ENCODE peak calls at places on chromosome 20, in ten cellular contexts. A, S, I, H, P, F, K, X, B and C are unnamed samples.

GRCh38 chr20:44153636-44154043 is 33.3 kb downstream of the JPH2 start:
- DNase-seq in A (no peak), S (peak; percentile 52), I (no peak), H (no peak), P (no peak), F (peak; percentile 76), K (no peak), X (peak; percentile 80), B (no peak), C (no peak)

GRCh38 chr20:47479506-47479905 is 22.2 kb upstream of the NCOA3 start:
- DNase-seq in A (no peak), S (no peak), I (no peak), H (no peak), P (no peak), F (no peak), K (no peak), X (no peak), B (no peak), C (no peak)

GRCh38 chr20:53829086-53829703 is 235.6 kb upstream of the ZNF217 start:
- DNase-seq in A (no peak), S (peak; percentile 94), I (no peak), H (peak; percentile 42), P (no peak), F (peak; percentile 47), K (peak; percentile 77), X (peak; percentile 97), B (no peak), C (no peak)

GRCh38 chr20:48156951-48157700 is 371.8 kb upstream of the SULF2 start:
- DNase-seq in A (no peak), S (no peak), I (no peak), H (no peak), P (no peak), F (no peak), K (no peak), X (no peak), B (no peak), C (no peak)

GRCh38 chr20:39310363-39311037 is 348.4 kb downstream of the DHX35 start:
- DNase-seq in A (no peak), S (no peak), I (no peak), H (no peak), P (no peak), F (no peak), K (no peak), X (no peak), B (no peak), C (no peak)

GRCh38 chr20:62797671-62798532 is 1.6 kb downstream of the MRGBP start:
- DNase-seq in A (no peak), S (no peak), I (peak; percentile 85), H (no peak), P (no peak), F (no peak), K (no peak), X (no peak), B (no peak), C (no peak)

GRCh38 chr20:10342152-10342551 is 91.9 kb downstream of the MKKS start:
- DNase-seq in A (no peak), S (no peak), I (no peak), H (no peak), P (no peak), F (no peak), K (no peak), X (no peak), B (no peak), C (no peak)

GRCh38 chr20:34129518-34130162 is 17.6 kb upstream of the EIF2S2 start:
- DNase-seq in A (peak; percentile 60), S (peak; percentile 83), I (peak; percentile 49), H (peak; percentile 51), P (peak; percentile 37), F (peak; percentile 65), K (peak; percentile 60), X (peak; percentile 57), B (no peak), C (peak; percentile 37)

GRCh38 chr20:52433326-52434040 is 241.9 kb upstream of the ZFP64 start:
- DNase-seq in A (no peak), S (no peak), I (no peak), H (no peak), P (no peak), F (no peak), K (no peak), X (no peak), B (no peak), C (no peak)

GRCh38 chr20:24769878-24770627 is 179.0 kb upstream of the CST7 start:
- DNase-seq in A (no peak), S (no peak), I (no peak), H (no peak), P (no peak), F (no peak), K (no peak), X (no peak), B (no peak), C (no peak)

GRCh38 chr20:9022361-9022760 is 46.5 kb upstream of the PLCB4 start:
- DNase-seq in A (no peak), S (no peak), I (no peak), H (no peak), P (no peak), F (no peak), K (no peak), X (no peak), B (no peak), C (no peak)

GRCh38 chr20:9508696-9509178 is 5.7 kb upstream of the LAMP5 start:
- DNase-seq in A (no peak), S (no peak), I (no peak), H (no peak), P (no peak), F (no peak), K (no peak), X (no peak), B (no peak), C (no peak)

GRCh38 chr20:4794846-4795245 is 73.1 kb downstream of the PRND start:
- DNase-seq in A (no peak), S (no peak), I (no peak), H (peak; percentile 54), P (no peak), F (no peak), K (no peak), X (peak; percentile 9), B (no peak), C (no peak)

GRCh38 chr20:56417911-56418310 is 5.9 kb downstream of the CASS4 start:
- DNase-seq in A (peak; percentile 30), S (no peak), I (no peak), H (no peak), P (no peak), F (no peak), K (no peak), X (peak; percentile 53), B (no peak), C (no peak)

GRCh38 chr20:597560-597959 is 12.5 kb downstream of the TCF15 start:
- DNase-seq in A (no peak), S (no peak), I (no peak), H (no peak), P (no peak), F (no peak), K (no peak), X (no peak), B (no peak), C (no peak)

GRCh38 chr20:38458314-38458713 is 14.3 kb upstream of the RALGAPB start:
- DNase-seq in A (no peak), S (no peak), I (no peak), H (no peak), P (no peak), F (no peak), K (no peak), X (no peak), B (no peak), C (no peak)

GRCh38 chr20:31693987-31694661 is 28.5 kb downstream of the BCL2L1 start:
- DNase-seq in A (no peak), S (no peak), I (no peak), H (no peak), P (no peak), F (no peak), K (no peak), X (no peak), B (no peak), C (no peak)

GRCh38 chr20:33933469-33933909 is 60.2 kb upstream of the RALY start:
- DNase-seq in A (peak; percentile 68), S (peak; percentile 81), I (peak; percentile 63), H (peak; percentile 55), P (peak; percentile 54), F (peak; percentile 27), K (peak; percentile 23), X (no peak), B (no peak), C (peak; percentile 65)

GRCh38 chr20:22496817-22497216 is 87.6 kb downstream of the FOXA2 start:
- DNase-seq in A (no peak), S (no peak), I (no peak), H (no peak), P (no peak), F (no peak), K (no peak), X (no peak), B (no peak), C (no peak)
- TF ChIP-seq CTCF in A (no peak), S (no peak), I (no peak), H (no peak), P (no peak), F (no peak), K (no peak), X (no peak), B (no peak), C (no peak)

DNA sequence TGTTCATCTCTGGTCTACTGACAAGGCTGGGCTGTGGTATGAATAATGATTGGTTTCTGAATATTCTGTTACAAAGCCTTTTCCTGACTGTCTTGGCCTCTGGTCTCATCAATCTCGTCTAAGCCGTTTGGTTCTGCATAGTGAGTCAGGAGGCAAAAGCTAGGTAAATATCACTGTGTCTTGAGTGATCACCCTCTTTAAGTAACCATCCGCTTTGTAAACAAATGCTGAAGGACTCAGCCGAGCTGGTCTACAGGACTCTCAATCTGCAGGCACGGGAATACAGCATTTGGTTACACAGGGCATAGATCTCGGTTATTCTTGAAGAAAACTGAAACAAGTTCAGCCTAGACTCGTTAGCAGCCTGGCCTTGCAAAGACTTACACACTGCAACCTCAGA is 511.9 kb downstream of the KIF16B start:
- DNase-seq in A (no peak), S (no peak), I (no peak), H (no peak), P (no peak), F (no peak), K (no peak), X (peak; percentile 1), B (no peak), C (no peak)
- H3K4me1 ChIP-seq in A (no peaks in the 10 kb centered on the region), S (peaks cover 23% of the 10 kb centered on the region), I (no peaks in the 10 kb centered on the region), H (peaks cover 24% of the 10 kb centered on the region), P (no peaks in the 10 kb centered on the region), F (no peaks in the 10 kb centered on the region), K (no peaks in the 10 kb centered on the region), X (no peaks in the 10 kb centered on the region), B (no peaks in the 10 kb centered on the region), C (peaks cover 13% of the 10 kb centered on the region)

DNA sequence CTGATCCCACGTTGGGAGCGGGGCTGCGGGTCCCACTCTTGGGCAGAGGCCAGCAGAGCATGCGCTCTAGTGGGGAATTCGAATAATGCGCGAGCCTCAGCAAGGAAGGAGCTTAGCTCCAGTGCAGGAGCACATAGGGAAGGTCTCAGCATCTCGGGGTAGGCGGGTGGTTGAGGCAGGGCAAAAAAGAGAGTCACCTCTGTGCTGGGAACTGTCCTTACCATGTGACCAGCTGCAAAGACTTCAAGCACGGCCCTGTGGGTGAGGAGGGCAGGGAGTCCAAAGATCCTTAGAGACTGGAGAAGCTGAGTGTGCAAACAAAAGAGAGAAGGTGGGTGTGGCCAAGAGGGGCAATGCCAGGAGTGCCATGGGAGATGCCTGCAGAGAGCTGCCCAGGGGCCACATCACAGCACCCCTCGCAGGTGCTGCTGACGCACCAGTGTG is 79.2 kb upstream of the CD93 start:
- DNase-seq in A (no peak), S (no peak), I (peak; percentile 61), H (no peak), P (no peak), F (no peak), K (no peak), X (no peak), B (no peak), C (no peak)
- TF ChIP-seq CTCF in A (no peak), S (peak; percentile 10), I (no peak), H (no peak), P (no peak), F (no peak), K (no peak), X (no peak), B (no peak), C (no peak)

GRCh38 chr20:57582432-57583288 is 21.8 kb downstream of the PCK1 start:
- DNase-seq in A (peak; percentile 69), S (peak; percentile 44), I (peak; percentile 38), H (peak; percentile 74), P (no peak), F (peak; percentile 71), K (no peak), X (peak; percentile 76), B (no peak), C (peak; percentile 35)
- H3K4me1 ChIP-seq in A (no peaks in the 10 kb centered on the region), S (no peaks in the 10 kb centered on the region), I (peaks cover 19% of the 10 kb centered on the region), H (peaks cover 73% of the 10 kb centered on the region), P (no peaks in the 10 kb centered on the region), F (peaks cover 19% of the 10 kb centered on the region), K (peaks cover 14% of the 10 kb centered on the region), X (no peaks in the 10 kb centered on the region), B (peaks cover 14% of the 10 kb centered on the region), C (no peaks in the 10 kb centered on the region)